ENCODE peak calls at places on chromosomes 5 and 9, in four cellular contexts. D is HepG2, T is WTC11, L is SK-N-SH. S is an unnamed sample.

GRCh38 chr5:135246923-135247795 is 151.9 kb downstream of the MACROH2A1 start:
- DNase-seq in T (no peak), L (no peak), D (no peak), S (peak)

GRCh38 chr5:176693477-176693851 is 46.2 kb downstream of the TSPAN17 start:
- DNase-seq in L (no peak), T (no peak), D (no peak), S (peak)

GRCh38 chr9:120929392-120929791 is 2.8 kb upstream of the TRAF1 start:
- DNase-seq in T (no peak), D (no peak), L (no peak), S (no peak)

GRCh38 chr9:91948423-91949292 is 1.4 kb downstream of the ROR2 start:
- DNase-seq in L (peak), D (no peak), T (peak), S (peak)

GRCh38 chr5:10552183-10553143 is 11.4 kb upstream of the ANKRD33B start:
- DNase-seq in L (no peak), D (no peak), T (no peak), S (no peak)

GRCh38 chr5:17123785-17124184 is 93.6 kb upstream of the BASP1 start:
- DNase-seq in D (no peak), L (no peak), T (no peak), S (peak)

GRCh38 chr5:652773-653350 is 40.3 kb downstream of the TPPP start:
- DNase-seq in D (no peak), T (no peak), L (no peak), S (no peak)

GRCh38 chr9:38092200-38092524 is 23.1 kb upstream of the SHB start:
- DNase-seq in L (no peak), T (no peak), D (no peak), S (no peak)

GRCh38 chr9:36029765-36030528 is 6.8 kb upstream of the RECK start:
- DNase-seq in L (no peak), T (no peak), D (no peak), S (peak)

GRCh38 chr5:126846344-126846743 is 69.4 kb downstream of the LMNB1 start:
- DNase-seq in L (peak), T (no peak), D (no peak), S (no peak)

GRCh38 chr5:104179057-104179456 is 616.5 kb upstream of the NUDT12 start:
- DNase-seq in T (peak), D (peak), L (peak), S (peak)

GRCh38 chr5:102700126-102700851 is 54.8 kb upstream of the PAM start:
- DNase-seq in L (no peak), D (no peak), T (no peak), S (no peak)

GRCh38 chr9:136486823-136487620 is 4.2 kb upstream of the SEC16A start:
- DNase-seq in L (no peak), D (no peak), T (no peak), S (no peak)

GRCh38 chr9:73179594-73179993 is 27.9 kb downstream of the ANXA1 start:
- DNase-seq in L (no peak), D (no peak), T (no peak), S (no peak)

GRCh38 chr9:35813434-35814105 is 1.3 kb downstream of the HINT2 start:
- DNase-seq in L (peak), D (peak), T (peak), S (peak)

GRCh38 chr5:3740546-3741371 is 145.1 kb downstream of the IRX1 start:
- DNase-seq in T (no peak), L (no peak), D (no peak), S (no peak)

GRCh38 chr9:84953797-84954695 is 284.5 kb downstream of the NTRK2 start:
- DNase-seq in D (peak), L (peak), T (peak), S (peak)

GRCh38 chr5:31733365-31733764 is 94.4 kb downstream of the PDZD2 start:
- DNase-seq in D (no peak), T (no peak), L (no peak), S (no peak)

DNA sequence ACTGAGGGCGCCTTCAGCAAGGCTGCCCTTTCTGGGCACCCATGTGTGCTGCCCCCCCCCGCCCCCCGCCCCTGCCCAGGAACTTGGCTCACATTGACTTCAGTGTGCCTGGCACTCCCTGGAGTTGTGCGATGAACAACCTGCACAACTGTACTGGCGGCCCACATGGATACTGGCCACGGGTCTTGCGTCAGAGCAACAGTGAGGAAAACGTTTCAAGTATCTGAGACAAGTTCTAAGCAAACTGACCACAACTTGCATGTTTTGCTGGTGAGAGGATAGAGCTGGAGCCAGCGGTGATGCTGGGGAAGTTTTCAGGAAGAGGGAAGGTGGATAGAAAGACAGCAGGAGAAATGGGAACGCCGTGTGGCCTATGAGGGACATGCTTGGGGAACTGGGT is 45.4 kb downstream of the HABP4 start:
- DNase-seq in T (no peak), L (no peak), D (no peak), S (peak)
- TF ChIP-seq MAX in T (no peak), L (no peak), D (no peak), S (no peak)

DNA sequence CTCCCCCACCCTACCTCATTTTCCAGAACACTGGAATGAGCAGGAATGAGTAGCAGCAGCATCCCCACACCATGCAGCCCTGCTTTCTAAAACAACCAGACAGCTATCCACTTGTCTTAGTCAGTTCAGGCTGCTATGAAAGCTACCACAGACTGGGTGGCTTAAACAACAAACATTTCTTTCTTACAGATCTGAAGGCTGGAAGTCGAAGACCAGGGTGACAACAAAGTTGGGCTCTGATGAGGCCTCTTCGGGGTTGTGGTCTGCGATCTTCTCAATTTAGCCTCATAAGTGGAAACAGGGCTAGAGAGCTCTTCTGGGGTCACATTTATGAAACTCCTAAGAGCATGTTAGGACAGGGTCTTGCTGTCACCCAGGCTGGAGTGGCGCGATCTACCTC is 38.9 kb downstream of the LPAR1 start:
- DNase-seq in L (no peak), T (no peak), D (no peak), S (no peak)
- TF ChIP-seq MAX in L (no peak), T (no peak), D (no peak), S (no peak)

GRCh38 chr9:121962421-121962820 is 130.7 kb downstream of the TTLL11 start:
- DNase-seq in T (no peak), L (no peak), D (no peak), S (no peak)
- TF ChIP-seq MAX in T (no peak), L (peak), D (no peak), S (no peak)

GRCh38 chr5:81779935-81780266 is 29.0 kb upstream of the SSBP2 start:
- DNase-seq in L (no peak), D (no peak), T (no peak), S (peak)

GRCh38 chr5:81782811-81783210 is 31.9 kb upstream of the SSBP2 start:
- DNase-seq in L (no peak), T (no peak), D (no peak), S (peak)

GRCh38 chr5:81776258-81776657 is 25.4 kb upstream of the SSBP2 start:
- DNase-seq in L (no peak), T (no peak), D (no peak), S (no peak)

GRCh38 chr5:81779125-81779934 is 28.4 kb upstream of the SSBP2 start:
- DNase-seq in T (no peak), D (no peak), L (peak), S (peak)

GRCh38 chr5:81778642-81779041 is 27.7 kb upstream of the SSBP2 start:
- DNase-seq in T (no peak), D (no peak), L (no peak), S (peak)
- TF ChIP-seq MAX in T (no peak), D (no peak), L (no peak), S (no peak)

DNA sequence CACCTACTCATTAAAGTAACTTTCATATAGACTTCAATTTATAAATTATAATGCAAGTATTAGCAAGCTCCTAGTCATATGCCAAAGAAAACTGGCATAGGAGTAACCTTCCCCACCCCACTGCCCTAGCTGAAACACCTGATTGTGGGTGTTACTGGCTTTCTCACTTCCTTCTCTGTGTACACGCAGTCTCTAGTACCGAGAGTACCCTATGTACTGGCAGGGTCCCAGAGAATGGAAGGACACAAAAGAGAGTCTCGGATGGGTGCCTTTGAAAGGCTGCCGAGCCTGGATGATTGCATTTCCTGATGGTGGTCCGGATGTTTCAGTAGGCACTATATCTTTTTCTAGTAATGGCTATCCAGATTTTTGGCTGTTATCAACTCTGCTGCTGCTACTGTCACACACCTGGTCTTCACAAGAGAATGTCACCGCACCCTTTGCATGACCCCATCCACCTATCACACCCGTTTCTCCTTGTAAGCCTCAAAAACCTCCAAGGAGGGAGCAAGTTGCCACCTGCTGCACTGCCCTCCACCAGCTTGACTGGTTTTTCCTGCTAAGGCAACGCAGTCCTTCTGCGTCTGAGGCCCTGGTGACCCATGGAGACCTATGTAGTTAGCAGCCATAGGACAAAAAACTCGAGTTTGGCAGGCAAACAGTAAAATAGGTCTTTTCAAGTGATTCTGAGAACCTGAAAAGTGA is 53.8 kb upstream of the CLINT1 start:
- DNase-seq in T (no peak), L (no peak), D (no peak), S (no peak)
- TF ChIP-seq MAX in T (no peak), L (no peak), D (no peak), S (no peak)

S was measured in NB4.